ENCODE peak calls at places on chromosomes 16 and 17, in four cellular contexts. J, M, C and F are unnamed samples.
A peak's percentile ranks its signal among the peaks of the same experiment; 100 is the strongest.

GRCh38 chr17:83152745-83153611 is 73.6 kb downstream of the METRNL start:
- DNase-seq in C (no peak), J (no peak), M (no peak), F (no peak)

GRCh38 chr16:28090646-28091377 is 27.3 kb upstream of the GSG1L start:
- DNase-seq in M (no peak), J (peak; percentile 72), C (peak; percentile 93), F (peak; percentile 84)

GRCh38 chr17:29648005-29648404 is 25.3 kb upstream of the CORO6 start:
- DNase-seq in J (no peak), C (no peak), M (no peak), F (peak; percentile 50)

GRCh38 chr16:66801320-66802105 is at the start of gene TERB1:
- DNase-seq in M (no peak), C (no peak), J (no peak), F (no peak)

GRCh38 chr16:15542734-15543347 is 100.1 kb downstream of the MARF1 start:
- DNase-seq in M (no peak), C (no peak), J (no peak), F (no peak)

GRCh38 chr16:4612474-4612931 is 2.2 kb downstream of the UBALD1 start:
- DNase-seq in J (no peak), M (no peak), C (peak; percentile 64), F (no peak)

GRCh38 chr16:30472328-30472942 is at the start of gene ITGAL:
- DNase-seq in J (no peak), C (peak; percentile 6), M (no peak), F (peak; percentile 13)

GRCh38 chr16:57379579-57379978 is 7.3 kb downstream of the CX3CL1 start:
- DNase-seq in J (no peak), C (no peak), M (no peak), F (peak; percentile 68)

GRCh38 chr17:37674511-37674910 is 31.3 kb upstream of the DDX52 start:
- DNase-seq in M (no peak), J (no peak), C (peak; percentile 57), F (no peak)

GRCh38 chr17:31067699-31068184 is 27.0 kb upstream of the NF1 start:
- DNase-seq in J (peak; percentile 88), C (no peak), M (no peak), F (peak; percentile 86)

GRCh38 chr17:44314869-44315661 is 6.7 kb downstream of the RUNDC3A start:
- DNase-seq in M (no peak), J (no peak), C (peak; percentile 75), F (peak; percentile 70)

GRCh38 chr17:18258356-18259038 is at the start of gene FLII:
- DNase-seq in C (peak; percentile 72), J (peak; percentile 17), M (peak; percentile 63), F (peak; percentile 80)

GRCh38 chr16:66479661-66480264 is 52.7 kb downstream of the BEAN1 start:
- DNase-seq in M (no peak), J (no peak), C (no peak), F (no peak)

GRCh38 chr17:70288540-70289290 is 119.4 kb downstream of the KCNJ2 start:
- DNase-seq in J (no peak), C (no peak), M (no peak), F (peak; percentile 26)

GRCh38 chr16:81349608-81350305 is 35.0 kb downstream of the GAN start:
- DNase-seq in C (no peak), J (peak; percentile 15), M (no peak), F (no peak)

GRCh38 chr16:14151256-14152030 is 80.3 kb downstream of the MRTFB start:
- DNase-seq in J (no peak), M (no peak), C (no peak), F (no peak)

GRCh38 chr17:18179804-18180203 is 3.8 kb upstream of the ALKBH5 start:
- DNase-seq in M (no peak), J (no peak), C (no peak), F (no peak)

GRCh38 chr17:42248351-42249179 is 27.6 kb downstream of the STAT5B start:
- DNase-seq in M (no peak), J (peak; percentile 93), C (peak; percentile 18), F (peak; percentile 29)

GRCh38 chr17:39676198-39676819 is 8.1 kb downstream of the PNMT start:
- DNase-seq in M (no peak), J (no peak), C (no peak), F (no peak)

GRCh38 chr17:42581744-42582270 is 4.3 kb upstream of the PSMC3IP start:
- DNase-seq in M (no peak), J (no peak), C (no peak), F (no peak)

GRCh38 chr17:28145348-28145747 is 102.9 kb downstream of the NLK start:
- DNase-seq in J (peak; percentile 29), M (no peak), C (peak; percentile 10), F (no peak)

GRCh38 chr17:17105976-17106375 is 63.7 kb downstream of the MPRIP start:
- DNase-seq in C (no peak), M (no peak), J (no peak), F (no peak)

GRCh38 chr17:38685485-38685884 is 10.7 kb upstream of the EPOP start:
- DNase-seq in M (no peak), J (no peak), C (no peak), F (no peak)

GRCh38 chr17:28326114-28326513 is 7.1 kb downstream of the TMEM97 start:
- DNase-seq in M (no peak), C (no peak), J (no peak), F (peak; percentile 94)

GRCh38 chr16:67326472-67327309 is at the start of the genes KCTD19 and LRRC36:
- DNase-seq in M (peak; percentile 85), C (peak; percentile 91), J (no peak), F (peak; percentile 38)

GRCh38 chr16:11190585-11191565 is 65.1 kb downstream of the SOCS1 start:
- DNase-seq in C (no peak), M (no peak), J (peak; percentile 62), F (peak; percentile 15)

GRCh38 chr17:58315281-58315711 is 13.3 kb downstream of the TSPOAP1 start:
- DNase-seq in J (no peak), C (no peak), M (no peak), F (peak; percentile 81)

GRCh38 chr16:76389126-76389525 is 111.9 kb downstream of the CNTNAP4 start:
- DNase-seq in M (no peak), C (no peak), J (no peak), F (peak; percentile 61)

GRCh38 chr16:23359092-23359760 is 57.1 kb downstream of the SCNN1B start:
- DNase-seq in J (peak; percentile 5), C (no peak), M (no peak), F (peak; percentile 11)

GRCh38 chr16:77993586-77993985 is 28.8 kb upstream of the CLEC3A start:
- DNase-seq in J (peak; percentile 35), M (no peak), C (peak; percentile 86), F (peak; percentile 81)

GRCh38 chr17:43398724-43399595 is at the start of gene ARL4D:
- DNase-seq in J (peak; percentile 70), M (peak; percentile 86), C (peak; percentile 89), F (peak; percentile 86)

GRCh38 chr17:29155966-29156338 is 24.2 kb downstream of the MYO18A start:
- DNase-seq in J (peak; percentile 68), M (no peak), C (peak; percentile 97), F (peak; percentile 64)

GRCh38 chr16:51542856-51543510 is 391.9 kb upstream of the SALL1 start:
- DNase-seq in C (peak; percentile 48), M (peak; percentile 71), J (no peak), F (no peak)

GRCh38 chr16:18931756-18932155 is 5.5 kb upstream of the SMG1 start:
- DNase-seq in C (no peak), J (no peak), M (no peak), F (no peak)

GRCh38 chr16:69311533-69312388 is 611 bp downstream of the VPS4A start:
- DNase-seq in J (no peak), M (peak; percentile 27), C (peak; percentile 74), F (peak; percentile 7)

GRCh38 chr17:2721603-2722002 is 10.0 kb upstream of the CLUH start:
- DNase-seq in C (no peak), M (no peak), J (no peak), F (no peak)

GRCh38 chr17:13544292-13544691 is 57.4 kb downstream of the HS3ST3A1 start:
- DNase-seq in J (peak; percentile 98), M (no peak), C (peak; percentile 56), F (peak; percentile 42)

GRCh38 chr17:43212641-43213490 is 1.2 kb downstream of the TMEM106A start:
- DNase-seq in J (no peak), M (no peak), C (no peak), F (no peak)

GRCh38 chr16:65071371-65072311 is 50.2 kb downstream of the CDH11 start:
- DNase-seq in C (no peak), J (peak; percentile 64), M (no peak), F (no peak)

GRCh38 chr17:74749262-74750038 is 1.0 kb downstream of the NHERF1 start:
- DNase-seq in C (peak; percentile 62), M (no peak), J (no peak), F (no peak)

GRCh38 chr17:74748529-74749261 is at the start of gene NHERF1:
- DNase-seq in J (peak; percentile 82), C (peak; percentile 96), M (peak; percentile 92), F (peak; percentile 92)

GRCh38 chr17:74751210-74751529 is 2.7 kb downstream of the NHERF1 start:
- DNase-seq in J (no peak), M (no peak), C (no peak), F (no peak)

GRCh38 chr17:74750327-74751069 is 2.1 kb downstream of the NHERF1 start:
- DNase-seq in C (no peak), J (no peak), M (no peak), F (no peak)

DNA sequence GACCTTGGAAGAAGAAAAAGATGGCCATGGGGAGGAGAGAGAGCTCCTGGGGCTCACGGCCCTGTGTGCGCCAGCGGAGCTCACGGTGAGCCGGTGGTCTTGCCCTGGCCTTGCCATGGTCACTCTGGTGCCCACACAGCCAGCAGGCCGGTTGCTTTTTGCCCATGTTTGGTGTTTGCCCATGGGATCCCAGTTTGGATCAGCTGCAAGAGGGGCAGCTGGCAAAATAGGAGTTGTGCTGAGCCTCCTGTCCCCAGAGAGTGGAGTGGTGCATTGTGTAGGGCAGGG is 1.6 kb downstream of the NHERF1 start:
- DNase-seq in M (no peak), J (no peak), C (no peak), F (no peak)
- H3K27ac ChIP-seq in M (no peak overlapping the region), J (no peak overlapping the region), C (no peak overlapping the region), F (no peak overlapping the region)

GRCh38 chr17:77597421-77598240 is 360.9 kb upstream of the TNRC6C start:
- DNase-seq in M (no peak), C (no peak), J (no peak), F (no peak)
- H3K18ac ChIP-seq in M (peak overlapping the region; percentile 73), C (no peak overlapping the region), J (no peak overlapping the region), F (no peak overlapping the region)

DNA sequence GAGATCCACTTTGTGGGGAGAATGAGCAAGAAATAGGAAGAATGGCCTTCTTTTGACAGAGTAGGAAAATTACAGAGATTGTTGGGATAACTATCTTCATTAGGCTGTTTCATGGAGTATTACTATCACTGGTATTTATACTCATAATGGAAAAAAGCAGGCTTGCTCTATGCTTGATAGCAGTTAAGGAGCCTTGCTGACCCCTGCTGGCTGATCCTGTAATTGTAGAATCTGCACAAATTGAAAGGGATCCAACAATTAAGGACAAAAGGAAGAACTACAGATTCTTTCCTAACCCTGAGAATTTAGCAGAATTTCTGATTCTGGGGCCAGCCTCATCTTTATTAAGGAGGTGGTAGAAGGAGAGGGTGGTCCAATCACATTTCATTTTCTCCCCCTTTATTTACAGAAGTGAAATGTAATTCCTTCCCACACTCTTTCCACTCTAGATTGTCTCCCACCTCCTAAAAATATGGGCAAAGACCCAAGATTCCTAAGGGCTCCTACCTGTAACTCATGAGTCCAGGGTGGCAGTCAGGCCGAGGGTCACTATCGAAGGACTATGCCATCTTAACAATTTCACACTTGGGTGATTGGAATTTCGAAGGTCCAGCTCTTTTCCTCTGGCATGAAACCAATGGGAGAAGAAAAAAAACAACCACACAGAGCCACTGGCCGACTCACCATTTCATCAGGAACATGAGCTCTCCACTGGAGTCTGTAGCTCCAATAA is 26.3 kb downstream of the NFE2L1 start:
- DNase-seq in J (peak; percentile 82), M (peak; percentile 61), C (peak; percentile 75), F (peak; percentile 91)
- H3K4me3 ChIP-seq in J (no peak overlapping the region), M (no peak overlapping the region), C (no peak overlapping the region), F (no peak overlapping the region)

GRCh38 chr17:51005768-51006167 is 114.9 kb downstream of the SPAG9 start:
- DNase-seq in J (no peak), C (no peak), M (no peak), F (no peak)
- H3K27ac ChIP-seq in J (no peak overlapping the region), C (no peak overlapping the region), M (no peak overlapping the region), F (no peak overlapping the region)